ENCODE peak calls at places on chromosomes 3 and 15, in seven cellular contexts. P, A, S, Y, L, N and M are unnamed samples.

GRCh38 chr15:78016860-78017259 is 60.7 kb downstream of the TBC1D2B start:
- DNase-seq in P (no peak), L (no peak), N (no peak), A (no peak), Y (no peak), S (no peak), M (no peak)

GRCh38 chr15:67746450-67746849 is 78.9 kb upstream of the SKOR1 start:
- DNase-seq in A (no peak), N (no peak), L (no peak), S (no peak), P (no peak), Y (no peak), M (no peak)

GRCh38 chr3:197238842-197239241 is 59.6 kb downstream of the DLG1 start:
- DNase-seq in A (no peak), S (no peak), L (no peak), N (no peak), P (no peak), Y (no peak), M (no peak)

GRCh38 chr3:175486255-175486654 is 627.1 kb downstream of the NAALADL2 start:
- DNase-seq in L (no peak), N (no peak), S (no peak), A (no peak), Y (no peak), P (no peak), M (no peak)

GRCh38 chr15:29430831-29431230 is 161.2 kb upstream of the NSMCE3 start:
- DNase-seq in S (no peak), Y (no peak), L (no peak), P (no peak), A (no peak), N (no peak), M (no peak)

GRCh38 chr15:85625856-85626255 is 168.9 kb downstream of the KLHL25 start:
- DNase-seq in P (peak; percentile 60), Y (no peak), A (peak; percentile 91), L (no peak), S (no peak), N (peak; percentile 62), M (no peak)

GRCh38 chr15:71114887-71115566 is at the start of gene THSD4:
- DNase-seq in A (peak; percentile 70), N (peak; percentile 65), P (peak; percentile 78), L (peak; percentile 78), Y (peak; percentile 83), S (peak; percentile 88), M (no peak)

GRCh38 chr3:117144832-117145231 is 435.3 kb downstream of the TUSC7 start:
- DNase-seq in P (peak; percentile 12), Y (no peak), S (no peak), N (no peak), L (no peak), A (peak; percentile 40), M (no peak)

GRCh38 chr15:74542192-74543042 is 1.4 kb downstream of the ARID3B start:
- DNase-seq in N (peak; percentile 20), S (no peak), P (no peak), Y (no peak), L (no peak), A (no peak), M (no peak)

GRCh38 chr15:90872481-90873184 is 4.2 kb downstream of the FURIN start:
- DNase-seq in P (peak; percentile 89), N (peak; percentile 84), Y (peak; percentile 47), L (no peak), A (peak; percentile 71), S (peak; percentile 70), M (peak; percentile 86)

GRCh38 chr3:177015881-177016280 is 181.4 kb downstream of the TBL1XR1 start:
- DNase-seq in Y (no peak), N (no peak), A (peak; percentile 54), P (no peak), S (no peak), L (no peak), M (no peak)

GRCh38 chr15:85607141-85607806 is 187.5 kb downstream of the KLHL25 start:
- DNase-seq in N (peak; percentile 71), P (peak; percentile 79), L (no peak), Y (no peak), S (no peak), A (no peak), M (no peak)

GRCh38 chr15:85621096-85621495 is 173.6 kb downstream of the KLHL25 start:
- DNase-seq in L (no peak), Y (no peak), P (peak; percentile 61), S (no peak), A (peak; percentile 70), N (no peak), M (no peak)

GRCh38 chr3:39541917-39542329 is 74.4 kb downstream of the MOBP start:
- DNase-seq in Y (no peak), S (no peak), A (peak; percentile 20), P (peak; percentile 58), N (peak; percentile 22), L (no peak), M (no peak)

GRCh38 chr15:70875001-70875782 is 17.0 kb downstream of the THAP10 start:
- DNase-seq in L (no peak), P (peak; percentile 68), S (no peak), A (peak; percentile 52), Y (no peak), N (peak; percentile 58), M (no peak)

GRCh38 chr3:43995078-43995928 is 246.4 kb upstream of the TOPAZ1 start:
- DNase-seq in Y (peak; percentile 85), N (peak; percentile 40), P (peak; percentile 55), A (peak; percentile 43), S (peak; percentile 48), L (no peak), M (no peak)

GRCh38 chr15:93307513-93307912 is 218.5 kb upstream of the RGMA start:
- DNase-seq in Y (no peak), P (no peak), S (no peak), L (no peak), A (no peak), N (no peak), M (no peak)

GRCh38 chr15:89192136-89192535 is 29.2 kb downstream of the RLBP1 start:
- DNase-seq in N (no peak), L (no peak), S (no peak), A (no peak), Y (no peak), P (no peak), M (no peak)

GRCh38 chr3:71050521-71051258 is 532.8 kb downstream of the FOXP1 start:
- DNase-seq in Y (no peak), P (no peak), L (no peak), A (peak; percentile 58), N (peak; percentile 87), S (no peak), M (no peak)

GRCh38 chr15:100468265-100468664 is 60.5 kb downstream of the CERS3 start:
- DNase-seq in A (peak; percentile 20), Y (no peak), L (no peak), P (peak; percentile 27), S (no peak), N (no peak), M (no peak)

GRCh38 chr3:65971281-65972252 is 67.2 kb downstream of the MAGI1 start:
- DNase-seq in S (no peak), A (no peak), P (no peak), Y (no peak), N (peak; percentile 39), L (no peak), M (no peak)

GRCh38 chr3:65972765-65973164 is 66.0 kb downstream of the MAGI1 start:
- DNase-seq in N (no peak), L (no peak), P (no peak), S (no peak), Y (no peak), A (no peak), M (no peak)

GRCh38 chr3:65978116-65978515 is 60.6 kb downstream of the MAGI1 start:
- DNase-seq in A (no peak), N (peak; percentile 41), P (peak; percentile 17), L (no peak), Y (no peak), S (no peak), M (no peak)

GRCh38 chr3:65975031-65975430 is 63.7 kb downstream of the MAGI1 start:
- DNase-seq in P (no peak), A (peak; percentile 68), Y (no peak), L (no peak), N (no peak), S (no peak), M (no peak)

DNA sequence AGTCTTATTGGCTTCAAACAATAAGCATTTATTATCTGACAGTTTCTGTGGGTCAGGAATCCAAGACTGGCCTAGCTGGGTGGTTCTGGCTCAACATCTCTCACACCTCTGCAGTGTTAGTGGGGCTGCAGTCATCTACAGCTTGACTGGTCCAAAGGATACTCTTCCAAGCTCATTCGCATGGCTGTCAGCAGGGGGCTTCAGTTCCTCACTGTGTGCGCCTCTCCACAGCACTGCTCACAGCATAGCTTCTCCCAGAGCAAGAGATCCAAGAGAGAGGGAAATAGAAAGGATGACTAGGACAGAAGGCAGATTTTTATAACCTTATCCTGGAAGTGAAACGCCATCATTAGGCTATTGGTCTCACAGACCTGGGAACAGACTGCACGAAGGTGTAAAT is 64.2 kb downstream of the MAGI1 start:
- DNase-seq in L (no peak), P (peak; percentile 33), Y (no peak), S (no peak), N (no peak), A (no peak), M (no peak)
- TF ChIP-seq CTCF in L (no peak), P (peak; percentile 13), Y (no peak), S (no peak), N (no peak), A (peak; percentile 23), M (no peak)

DNA sequence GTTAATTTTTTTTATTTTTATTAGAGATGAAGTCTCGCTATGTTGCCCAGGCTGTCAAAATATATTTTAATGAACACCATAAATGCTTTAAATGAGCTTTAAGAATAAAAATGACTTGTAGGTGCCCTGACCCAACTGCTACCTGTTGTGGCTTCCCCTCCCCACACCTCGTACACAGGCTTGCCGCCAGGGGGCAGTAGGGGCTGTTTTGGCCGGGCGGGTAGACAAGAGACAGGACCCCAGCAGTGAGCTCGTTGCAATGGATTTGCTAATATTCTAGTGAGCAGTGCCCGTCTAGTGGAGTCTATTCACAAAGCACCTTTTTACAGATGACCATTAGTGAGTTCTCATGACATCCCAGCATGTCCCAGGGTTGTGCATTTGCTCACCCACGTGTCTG is 418.1 kb downstream of the OCA2 start:
- DNase-seq in Y (no peak), L (no peak), N (no peak), S (no peak), A (no peak), P (no peak), M (no peak)
- TF ChIP-seq CTCF in Y (peak; percentile 18), L (no peak), N (no peak), S (no peak), A (no peak), P (no peak), M (no peak)

DNA sequence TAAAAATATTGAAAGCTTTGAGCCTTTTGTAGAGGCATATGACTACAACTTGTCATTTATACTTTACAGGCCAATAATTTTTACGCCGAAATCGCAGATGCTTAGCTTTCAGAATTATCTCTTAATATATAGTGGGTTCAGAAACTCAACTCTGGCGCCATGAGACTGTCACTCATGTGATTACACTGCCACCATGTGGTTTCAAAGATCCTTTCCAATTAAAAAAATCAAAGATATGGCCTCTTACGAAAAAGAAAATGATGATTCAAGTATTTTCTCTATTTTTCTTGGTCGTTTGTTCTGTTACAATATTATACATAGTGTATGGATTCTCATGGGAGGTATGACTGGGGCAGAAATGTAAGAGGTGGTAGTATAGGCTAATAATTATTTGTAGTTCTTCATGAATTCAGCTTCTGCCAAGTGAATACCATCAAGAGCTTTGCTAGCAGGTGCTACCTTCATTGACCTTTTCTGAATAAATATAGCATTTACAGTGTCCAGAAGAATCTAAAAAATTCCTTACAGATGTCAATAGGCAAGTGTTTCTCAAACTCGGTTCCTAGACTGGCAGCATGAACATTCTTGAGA is 751.7 kb upstream of the GOLIM4 start:
- DNase-seq in L (no peak), A (peak; percentile 43), N (peak; percentile 66), S (peak; percentile 14), P (peak; percentile 71), Y (no peak), M (no peak)
- TF ChIP-seq CTCF in L (peak; percentile 55), A (peak; percentile 66), N (peak; percentile 48), S (peak; percentile 46), P (peak; percentile 49), Y (peak; percentile 42), M (peak; percentile 97)

GRCh38 chr3:133776794-133777438 is 28.7 kb upstream of the SRPRB start:
- DNase-seq in Y (no peak), L (no peak), P (no peak), N (no peak), A (no peak), S (no peak), M (no peak)
- TF ChIP-seq CTCF in Y (no peak), L (no peak), P (no peak), N (no peak), A (no peak), S (no peak), M (no peak)